ENCODE peak calls at places on chromosomes 1 and 21, in nine cellular contexts. G is NB4, W is esophagus muscularis mucosa, O is testis, A is sigmoid colon, Z is body of pancreas, I is suprapubic skin, D is uterus, Y is A549. U is an unnamed sample.

GRCh38 chr1:238176441-238176840 is 285.7 kb upstream of the ZP4 start:
- DNase-seq in G (no peak), W (no peak), O (no peak), A (no peak), Z (no peak), I (no peak), D (no peak), Y (no peak), U (no peak)

GRCh38 chr21:42782723-42783247 is 96.6 kb downstream of the WDR4 start:
- DNase-seq in G (no peak), W (no peak), O (no peak), A (no peak), Z (no peak), I (no peak), D (no peak), Y (no peak), U (no peak)

GRCh38 chr1:92070892-92071291 is 4.3 kb downstream of the SETSIP start:
- DNase-seq in G (no peak), W (no peak), O (no peak), A (no peak), Z (no peak), I (no peak), D (no peak), Y (no peak), U (no peak)

GRCh38 chr1:118253310-118253903 is 68.4 kb upstream of the SPAG17 start:
- DNase-seq in G (no peak), W (no peak), O (no peak), A (no peak), Z (no peak), I (no peak), D (no peak), Y (no peak), U (no peak)

GRCh38 chr21:42850866-42851391 is 28.4 kb downstream of the WDR4 start:
- DNase-seq in G (peak; percentile 63), W (no peak), O (peak; percentile 43), A (no peak), Z (no peak), I (no peak), D (no peak), Y (peak; percentile 36), U (no peak)

GRCh38 chr1:15935056-15935950 is 40.6 kb downstream of the ZBTB17 start:
- DNase-seq in G (no peak), W (no peak), O (no peak), A (no peak), Z (no peak), I (no peak), D (no peak), Y (no peak), U (peak; percentile 12)

GRCh38 chr21:45256021-45256911 is 31.4 kb downstream of the POFUT2 start:
- DNase-seq in G (peak; percentile 72), W (peak; percentile 86), O (no peak), A (no peak), Z (no peak), I (no peak), D (no peak), Y (no peak), U (no peak)

GRCh38 chr21:42423685-42424084 is 20.0 kb downstream of the UBASH3A start:
- DNase-seq in G (no peak), W (no peak), O (no peak), A (no peak), Z (no peak), I (no peak), D (no peak), Y (no peak), U (no peak)

GRCh38 chr21:18617291-18617690 is 213.7 kb upstream of the TMPRSS15 start:
- DNase-seq in G (no peak), W (no peak), O (no peak), A (no peak), Z (no peak), I (no peak), D (no peak), Y (no peak), U (no peak)

GRCh38 chr1:97680894-97681293 is 239.9 kb downstream of the DPYD start:
- DNase-seq in G (no peak), W (no peak), O (no peak), A (no peak), Z (no peak), I (no peak), D (no peak), Y (no peak), U (no peak)

GRCh38 chr1:248871837-248872401 is 13.0 kb upstream of the ZNF692 start:
- DNase-seq in G (no peak), W (no peak), O (no peak), A (no peak), Z (no peak), I (no peak), D (no peak), Y (no peak), U (no peak)

GRCh38 chr1:111346089-111346885 is 55.6 kb downstream of the CHIA start:
- DNase-seq in G (peak; percentile 52), W (peak; percentile 94), O (peak; percentile 93), A (peak; percentile 93), Z (peak; percentile 96), I (peak; percentile 89), D (peak; percentile 84), Y (peak; percentile 64), U (peak; percentile 83)

GRCh38 chr1:235077571-235078479 is 50.8 kb downstream of the TOMM20 start:
- DNase-seq in G (peak; percentile 78), W (no peak), O (no peak), A (no peak), Z (peak; percentile 50), I (no peak), D (no peak), Y (peak; percentile 40), U (no peak)

GRCh38 chr1:54275349-54275748 is 75.4 kb downstream of the MRPL37 start:
- DNase-seq in G (no peak), W (peak; percentile 95), O (peak; percentile 61), A (peak; percentile 91), Z (peak; percentile 86), I (peak; percentile 89), D (peak; percentile 82), Y (no peak), U (peak; percentile 91)

GRCh38 chr1:1347663-1348419 is 1.4 kb downstream of the DVL1 start:
- DNase-seq in G (peak; percentile 62), W (no peak), O (peak; percentile 71), A (no peak), Z (peak; percentile 76), I (no peak), D (no peak), Y (peak; percentile 55), U (no peak)

GRCh38 chr1:87612966-87613365 is 284.3 kb downstream of the LMO4 start:
- DNase-seq in G (no peak), W (no peak), O (no peak), A (no peak), Z (no peak), I (no peak), D (no peak), Y (no peak), U (no peak)

GRCh38 chr1:231925864-231926263 is 299.3 kb downstream of the DISC1 start:
- DNase-seq in G (no peak), W (no peak), O (peak; percentile 32), A (no peak), Z (no peak), I (no peak), D (no peak), Y (no peak), U (no peak)

GRCh38 chr1:6012529-6013318 is 20.5 kb upstream of the NPHP4 start:
- DNase-seq in G (no peak), W (no peak), O (no peak), A (no peak), Z (no peak), I (no peak), D (no peak), Y (no peak), U (no peak)

GRCh38 chr1:29157269-29157601 is 24.5 kb downstream of the SRSF4 start:
- DNase-seq in G (no peak), W (no peak), O (no peak), A (no peak), Z (no peak), I (no peak), D (no peak), Y (no peak), U (no peak)

DNA sequence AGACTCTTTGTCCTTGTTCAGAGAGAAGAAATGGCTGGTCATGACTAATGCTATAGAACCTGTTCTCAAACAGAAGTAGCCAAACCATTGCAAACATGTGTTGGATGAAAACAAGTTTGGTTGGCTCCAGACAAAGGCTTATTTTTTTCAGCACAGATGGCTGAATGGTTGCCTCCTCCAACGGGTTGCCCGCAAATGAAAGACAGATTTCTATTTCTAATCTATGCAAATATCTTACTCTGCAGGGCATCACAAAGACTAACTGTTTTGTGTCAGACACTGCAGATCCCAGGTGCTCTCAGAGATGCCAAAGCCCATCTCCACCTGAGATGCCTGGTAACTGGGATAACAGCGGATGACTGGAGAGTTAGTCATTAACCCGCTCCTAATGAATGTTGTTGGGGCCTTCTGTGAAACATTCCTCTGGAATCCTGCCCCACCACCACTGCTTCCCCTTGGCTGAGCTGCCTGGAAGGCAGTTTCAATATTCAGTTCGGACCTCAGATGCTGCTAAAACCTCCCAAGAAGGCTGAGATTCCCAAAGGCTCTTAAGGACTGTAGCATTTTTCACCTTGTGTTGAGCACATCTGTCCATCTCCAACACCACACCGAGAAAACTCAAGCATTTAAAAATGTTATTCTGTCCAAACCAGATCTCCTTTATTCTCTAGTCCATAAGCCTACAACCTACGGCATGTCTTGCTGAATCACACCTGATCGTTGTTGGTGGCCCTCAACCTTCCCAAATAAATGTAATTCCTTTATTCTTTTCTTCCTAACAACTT is 104.4 kb downstream of the PTPN14 start:
- DNase-seq in G (no peak), W (no peak), O (no peak), A (no peak), Z (peak; percentile 68), I (no peak), D (no peak), Y (peak; percentile 75), U (no peak)
- TF ChIP-seq POLR2A in G (no peak), W (no peak), O (no peak), A (no peak), Z (no peak), I (no peak), D (no peak), Y (no peak), U (no peak)

GRCh38 chr1:10662824-10663667 is 133.4 kb downstream of the CASZ1 start:
- DNase-seq in G (no peak), W (no peak), O (no peak), A (no peak), Z (no peak), I (no peak), D (no peak), Y (no peak), U (no peak)
- H3K4me3 ChIP-seq in G (no peak overlapping the region), W (peak overlapping the region; percentile 14), O (no peak overlapping the region), A (no peak overlapping the region), Z (no peak overlapping the region), I (no peak overlapping the region), D (no peak overlapping the region), Y (no peak overlapping the region), U (no peak overlapping the region)

DNA sequence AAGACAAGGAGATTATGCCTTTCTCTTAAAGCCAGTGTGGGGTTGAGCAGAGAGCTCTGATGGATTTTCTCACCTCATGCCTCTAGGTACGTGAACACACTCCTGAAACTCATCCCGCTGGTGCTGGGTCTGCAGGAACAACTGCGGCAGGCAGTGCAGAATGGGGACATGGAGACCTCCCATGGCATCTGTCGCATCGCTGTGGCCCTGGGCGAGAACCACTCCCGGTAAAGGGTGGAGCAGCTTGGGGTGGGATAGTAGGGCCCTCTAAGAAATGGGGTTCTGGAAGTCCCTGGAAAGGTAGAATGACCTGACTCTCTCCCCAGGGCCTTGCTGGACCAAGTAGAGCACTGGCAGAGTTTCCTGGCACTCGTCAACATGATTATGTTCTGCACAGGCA is 9.5 kb downstream of the IPO13 start:
- DNase-seq in G (no peak), W (no peak), O (no peak), A (no peak), Z (no peak), I (no peak), D (no peak), Y (no peak), U (no peak)
- TF ChIP-seq POLR2A in G (no peak), W (no peak), O (no peak), A (no peak), Z (no peak), I (no peak), D (no peak), Y (no peak), U (no peak)

GRCh38 chr1:34851431-34852105 is 8.0 kb downstream of the SMIM12 start:
- DNase-seq in G (no peak), W (no peak), O (peak; percentile 42), A (peak; percentile 71), Z (peak; percentile 55), I (no peak), D (peak; percentile 34), Y (no peak), U (peak; percentile 89)
- H3K4me3 ChIP-seq in G (no peak overlapping the region), W (no peak overlapping the region), O (no peak overlapping the region), A (no peak overlapping the region), Z (no peak overlapping the region), I (no peak overlapping the region), D (no peak overlapping the region), Y (no peak overlapping the region), U (no peak overlapping the region)

U was measured in lower leg skin.